ENCODE peak calls at places on chromosomes 3 and 15, in nine cellular contexts. B is sigmoid colon; E is KG1; O is activated gamma-delta T cell treated with anti-CD3 and anti-CD28 coated beads, Interleukin-2, amount 50 U/mL, for 16 hours; P is fibroblast of gingiva; F is mucosa of descending colon; S is EL; D is tibial artery; N is heart right ventricle. Y is an unnamed sample.

GRCh38 chr15:99449514-99449913 is 116.3 kb upstream of the MEF2A start:
- DNase-seq in B (no peak), E (no peak), N (no peak), S (no peak), D (no peak), P (no peak), O (no peak), F (no peak), Y (no peak)

GRCh38 chr3:75176886-75177285 is 487.2 kb upstream of the FRG2C start:
- DNase-seq in S (no peak), B (no peak), E (no peak), P (no peak), D (no peak), O (no peak), F (no peak), N (no peak), Y (no peak)

GRCh38 chr3:127369356-127369935 is 81.6 kb upstream of the PRR20G start:
- DNase-seq in E (no peak), S (no peak), O (no peak), D (no peak), P (no peak), F (no peak), N (no peak), B (no peak), Y (no peak)

GRCh38 chr3:4908769-4909156 is 70.5 kb upstream of the BHLHE40 start:
- DNase-seq in S (no peak), B (no peak), E (no peak), D (no peak), F (no peak), N (no peak), P (no peak), O (no peak), Y (no peak)

GRCh38 chr3:30616347-30617027 is 10.1 kb downstream of the TGFBR2 start:
- DNase-seq in B (no peak), D (no peak), P (no peak), S (no peak), E (no peak), F (no peak), O (no peak), N (no peak), Y (no peak)

GRCh38 chr3:30649572-30650310 is 43.3 kb downstream of the TGFBR2 start:
- DNase-seq in S (peak), D (no peak), N (no peak), O (no peak), P (peak), E (peak), F (no peak), B (no peak), Y (no peak)

GRCh38 chr3:142844339-142844977 is 44.4 kb downstream of the PCOLCE2 start:
- DNase-seq in P (peak), S (peak), B (no peak), D (no peak), E (no peak), F (no peak), N (no peak), O (no peak), Y (no peak)

GRCh38 chr15:38367476-38367875 is 86.5 kb upstream of the FAM98B start:
- DNase-seq in D (no peak), S (no peak), P (peak), O (no peak), B (no peak), E (no peak), N (no peak), F (no peak), Y (no peak)

GRCh38 chr3:30356901-30357753 is 249.3 kb upstream of the TGFBR2 start:
- DNase-seq in N (no peak), D (no peak), S (peak), B (no peak), F (no peak), P (no peak), E (no peak), O (no peak), Y (no peak)

GRCh38 chr15:89575656-89576416 is 567 bp downstream of the TICRR start:
- DNase-seq in B (no peak), P (no peak), N (no peak), F (no peak), D (peak), E (no peak), S (peak), O (peak), Y (peak)

Y was measured in CMK.